ENCODE peak calls at places on chromosomes 3 and 15, in nine cellular contexts. One of them, this sample, is unnamed. For H3K4me1, the result is how much of the 10 kb centered on the place peaks cover.

GRCh38 chr3:90261481-90262433 is 1154.3 kb downstream of the EPHA3 start:
- DNase-seq in transverse colon: no peak
- DNase-seq in tibial artery: no peak
- DNase-seq in effector memory CD4-positive, alpha-beta T cell: no peak
- DNase-seq in body of pancreas: no peak
- DNase-seq in heart left ventricle: peak
- DNase-seq in thoracic aorta: no peak
- DNase-seq in right cardiac atrium: no peak
- DNase-seq in CD4-positive, alpha-beta memory T cell: no peak
- DNase-seq in this sample: no peak

GRCh38 chr3:128845695-128846491 is 33.5 kb upstream of the ACAD9 start:
- DNase-seq in transverse colon: peak
- DNase-seq in tibial artery: peak
- DNase-seq in effector memory CD4-positive, alpha-beta T cell: peak
- DNase-seq in body of pancreas: peak
- DNase-seq in heart left ventricle: peak
- DNase-seq in thoracic aorta: peak
- DNase-seq in right cardiac atrium: peak
- DNase-seq in CD4-positive, alpha-beta memory T cell: peak
- DNase-seq in this sample: peak

GRCh38 chr3:101292027-101292426 is 28.3 kb downstream of the IMPG2 start:
- DNase-seq in transverse colon: no peak
- DNase-seq in tibial artery: no peak
- DNase-seq in effector memory CD4-positive, alpha-beta T cell: no peak
- DNase-seq in body of pancreas: no peak
- DNase-seq in heart left ventricle: no peak
- DNase-seq in thoracic aorta: no peak
- DNase-seq in right cardiac atrium: no peak
- DNase-seq in CD4-positive, alpha-beta memory T cell: no peak
- DNase-seq in this sample: no peak

GRCh38 chr15:70375006-70375409 is 277.3 kb upstream of the TLE3 start:
- DNase-seq in transverse colon: no peak
- DNase-seq in tibial artery: no peak
- DNase-seq in effector memory CD4-positive, alpha-beta T cell: no peak
- DNase-seq in body of pancreas: no peak
- DNase-seq in heart left ventricle: no peak
- DNase-seq in thoracic aorta: peak
- DNase-seq in right cardiac atrium: peak
- DNase-seq in CD4-positive, alpha-beta memory T cell: no peak
- DNase-seq in this sample: no peak

GRCh38 chr3:141452045-141452444 is 34.8 kb upstream of the RASA2 start:
- DNase-seq in transverse colon: no peak
- DNase-seq in tibial artery: no peak
- DNase-seq in effector memory CD4-positive, alpha-beta T cell: no peak
- DNase-seq in body of pancreas: no peak
- DNase-seq in heart left ventricle: no peak
- DNase-seq in thoracic aorta: no peak
- DNase-seq in right cardiac atrium: no peak
- DNase-seq in CD4-positive, alpha-beta memory T cell: peak
- DNase-seq in this sample: no peak

GRCh38 chr15:87628311-87628710 is 628.2 kb downstream of the NTRK3 start:
- DNase-seq in transverse colon: no peak
- DNase-seq in tibial artery: no peak
- DNase-seq in effector memory CD4-positive, alpha-beta T cell: no peak
- DNase-seq in body of pancreas: no peak
- DNase-seq in heart left ventricle: no peak
- DNase-seq in thoracic aorta: no peak
- DNase-seq in right cardiac atrium: no peak
- DNase-seq in CD4-positive, alpha-beta memory T cell: no peak
- DNase-seq in this sample: no peak

GRCh38 chr3:47022540-47023161 is 43.2 kb downstream of the NBEAL2 start:
- DNase-seq in transverse colon: peak
- DNase-seq in tibial artery: no peak
- DNase-seq in effector memory CD4-positive, alpha-beta T cell: no peak
- DNase-seq in body of pancreas: peak
- DNase-seq in heart left ventricle: no peak
- DNase-seq in thoracic aorta: no peak
- DNase-seq in right cardiac atrium: peak
- DNase-seq in CD4-positive, alpha-beta memory T cell: no peak
- DNase-seq in this sample: no peak

GRCh38 chr15:90340345-90340744 is 11.7 kb upstream of the ZNF774 start:
- DNase-seq in transverse colon: peak
- DNase-seq in tibial artery: no peak
- DNase-seq in effector memory CD4-positive, alpha-beta T cell: no peak
- DNase-seq in body of pancreas: peak
- DNase-seq in heart left ventricle: no peak
- DNase-seq in thoracic aorta: no peak
- DNase-seq in right cardiac atrium: no peak
- DNase-seq in CD4-positive, alpha-beta memory T cell: no peak
- DNase-seq in this sample: no peak

GRCh38 chr3:127448161-127448561 is 142.4 kb downstream of the TPRA1 start:
- DNase-seq in transverse colon: no peak
- DNase-seq in tibial artery: peak
- DNase-seq in effector memory CD4-positive, alpha-beta T cell: no peak
- DNase-seq in body of pancreas: peak
- DNase-seq in heart left ventricle: no peak
- DNase-seq in thoracic aorta: no peak
- DNase-seq in right cardiac atrium: no peak
- DNase-seq in CD4-positive, alpha-beta memory T cell: no peak
- DNase-seq in this sample: no peak

GRCh38 chr3:42179110-42179725 is 86.8 kb downstream of the CCK start:
- DNase-seq in transverse colon: peak
- DNase-seq in tibial artery: peak
- DNase-seq in effector memory CD4-positive, alpha-beta T cell: no peak
- DNase-seq in body of pancreas: no peak
- DNase-seq in heart left ventricle: no peak
- DNase-seq in thoracic aorta: peak
- DNase-seq in right cardiac atrium: no peak
- DNase-seq in CD4-positive, alpha-beta memory T cell: no peak
- DNase-seq in this sample: no peak

GRCh38 chr3:14410501-14411165 is 8.2 kb downstream of the SLC6A6 start:
- DNase-seq in transverse colon: peak
- DNase-seq in tibial artery: peak
- DNase-seq in effector memory CD4-positive, alpha-beta T cell: no peak
- DNase-seq in body of pancreas: no peak
- DNase-seq in heart left ventricle: no peak
- DNase-seq in thoracic aorta: no peak
- DNase-seq in right cardiac atrium: no peak
- DNase-seq in CD4-positive, alpha-beta memory T cell: no peak
- DNase-seq in this sample: peak

GRCh38 chr3:18124501-18124900 is 300.6 kb downstream of the SATB1 start:
- DNase-seq in transverse colon: no peak
- DNase-seq in tibial artery: no peak
- DNase-seq in effector memory CD4-positive, alpha-beta T cell: no peak
- DNase-seq in body of pancreas: no peak
- DNase-seq in heart left ventricle: no peak
- DNase-seq in thoracic aorta: no peak
- DNase-seq in right cardiac atrium: no peak
- DNase-seq in CD4-positive, alpha-beta memory T cell: no peak
- DNase-seq in this sample: no peak

GRCh38 chr3:112353365-112353764 is 20.4 kb downstream of the CD200 start:
- DNase-seq in transverse colon: no peak
- DNase-seq in tibial artery: no peak
- DNase-seq in effector memory CD4-positive, alpha-beta T cell: no peak
- DNase-seq in body of pancreas: no peak
- DNase-seq in heart left ventricle: no peak
- DNase-seq in thoracic aorta: no peak
- DNase-seq in right cardiac atrium: no peak
- DNase-seq in CD4-positive, alpha-beta memory T cell: no peak
- DNase-seq in this sample: no peak
- H3K4me1 ChIP-seq in transverse colon: under half
- H3K4me1 ChIP-seq in tibial artery: under half
- H3K4me1 ChIP-seq in effector memory CD4-positive, alpha-beta T cell: under half
- H3K4me1 ChIP-seq in body of pancreas: under half
- H3K4me1 ChIP-seq in heart left ventricle: under half
- H3K4me1 ChIP-seq in thoracic aorta: under half
- H3K4me1 ChIP-seq in right cardiac atrium: under half
- H3K4me1 ChIP-seq in CD4-positive, alpha-beta memory T cell: under half
- H3K4me1 ChIP-seq in this sample: under half

GRCh38 chr3:9420850-9421549 is 23.6 kb downstream of the SETD5 start:
- DNase-seq in transverse colon: no peak
- DNase-seq in tibial artery: no peak
- DNase-seq in effector memory CD4-positive, alpha-beta T cell: no peak
- DNase-seq in body of pancreas: no peak
- DNase-seq in heart left ventricle: no peak
- DNase-seq in thoracic aorta: no peak
- DNase-seq in right cardiac atrium: no peak
- DNase-seq in CD4-positive, alpha-beta memory T cell: no peak
- DNase-seq in this sample: no peak
- H3K4me1 ChIP-seq in transverse colon: under half
- H3K4me1 ChIP-seq in tibial artery: under half
- H3K4me1 ChIP-seq in effector memory CD4-positive, alpha-beta T cell: under half
- H3K4me1 ChIP-seq in body of pancreas: under half
- H3K4me1 ChIP-seq in heart left ventricle: half or more
- H3K4me1 ChIP-seq in thoracic aorta: under half
- H3K4me1 ChIP-seq in right cardiac atrium: under half
- H3K4me1 ChIP-seq in CD4-positive, alpha-beta memory T cell: under half
- H3K4me1 ChIP-seq in this sample: half or more

DNA sequence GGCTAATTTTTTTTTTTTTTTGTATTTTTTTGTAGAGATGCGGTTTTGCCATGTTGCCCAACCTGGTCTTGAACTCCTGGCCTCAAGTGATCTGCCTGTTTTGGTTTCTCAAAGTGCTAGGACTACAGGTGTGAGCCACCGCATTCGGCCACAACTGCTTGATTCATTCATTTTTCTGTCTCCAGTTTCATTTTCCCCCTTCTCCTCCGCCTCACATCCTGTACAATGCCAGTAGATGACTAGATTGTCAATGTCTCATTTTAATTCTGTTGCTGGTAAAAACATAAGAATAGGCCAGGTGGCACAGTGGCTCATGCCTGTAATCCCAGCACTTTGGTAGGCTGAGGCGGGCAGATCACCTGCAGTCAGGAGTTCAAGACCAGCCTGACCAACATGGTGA is 12.0 kb upstream of the ZNF592 start:
- DNase-seq in transverse colon: peak
- DNase-seq in tibial artery: no peak
- DNase-seq in effector memory CD4-positive, alpha-beta T cell: peak
- DNase-seq in body of pancreas: no peak
- DNase-seq in heart left ventricle: no peak
- DNase-seq in thoracic aorta: no peak
- DNase-seq in right cardiac atrium: no peak
- DNase-seq in CD4-positive, alpha-beta memory T cell: peak
- DNase-seq in this sample: no peak
- H3K4me1 ChIP-seq in transverse colon: under half
- H3K4me1 ChIP-seq in tibial artery: under half
- H3K4me1 ChIP-seq in effector memory CD4-positive, alpha-beta T cell: under half
- H3K4me1 ChIP-seq in body of pancreas: under half
- H3K4me1 ChIP-seq in heart left ventricle: under half
- H3K4me1 ChIP-seq in thoracic aorta: under half
- H3K4me1 ChIP-seq in right cardiac atrium: under half
- H3K4me1 ChIP-seq in CD4-positive, alpha-beta memory T cell: half or more
- H3K4me1 ChIP-seq in this sample: under half

GRCh38 chr15:73599934-73600333 is 33.3 kb downstream of the NPTN start:
- DNase-seq in transverse colon: no peak
- DNase-seq in tibial artery: no peak
- DNase-seq in effector memory CD4-positive, alpha-beta T cell: no peak
- DNase-seq in body of pancreas: no peak
- DNase-seq in heart left ventricle: no peak
- DNase-seq in thoracic aorta: no peak
- DNase-seq in right cardiac atrium: no peak
- DNase-seq in CD4-positive, alpha-beta memory T cell: no peak
- DNase-seq in this sample: no peak

GRCh38 chr15:73600413-73601050 is 32.7 kb downstream of the NPTN start:
- DNase-seq in transverse colon: no peak
- DNase-seq in tibial artery: no peak
- DNase-seq in effector memory CD4-positive, alpha-beta T cell: no peak
- DNase-seq in body of pancreas: no peak
- DNase-seq in heart left ventricle: no peak
- DNase-seq in thoracic aorta: no peak
- DNase-seq in right cardiac atrium: no peak
- DNase-seq in CD4-positive, alpha-beta memory T cell: no peak
- DNase-seq in this sample: no peak

GRCh38 chr15:73596214-73596613 is 37.0 kb downstream of the NPTN start:
- DNase-seq in transverse colon: no peak
- DNase-seq in tibial artery: no peak
- DNase-seq in effector memory CD4-positive, alpha-beta T cell: no peak
- DNase-seq in body of pancreas: no peak
- DNase-seq in heart left ventricle: no peak
- DNase-seq in thoracic aorta: no peak
- DNase-seq in right cardiac atrium: no peak
- DNase-seq in CD4-positive, alpha-beta memory T cell: no peak
- DNase-seq in this sample: no peak

GRCh38 chr15:73597036-73597638 is 36.1 kb downstream of the NPTN start:
- DNase-seq in transverse colon: no peak
- DNase-seq in tibial artery: no peak
- DNase-seq in effector memory CD4-positive, alpha-beta T cell: no peak
- DNase-seq in body of pancreas: no peak
- DNase-seq in heart left ventricle: no peak
- DNase-seq in thoracic aorta: no peak
- DNase-seq in right cardiac atrium: no peak
- DNase-seq in CD4-positive, alpha-beta memory T cell: no peak
- DNase-seq in this sample: no peak

GRCh38 chr15:73598540-73599195 is 34.5 kb downstream of the NPTN start:
- DNase-seq in transverse colon: no peak
- DNase-seq in tibial artery: no peak
- DNase-seq in effector memory CD4-positive, alpha-beta T cell: no peak
- DNase-seq in body of pancreas: no peak
- DNase-seq in heart left ventricle: no peak
- DNase-seq in thoracic aorta: no peak
- DNase-seq in right cardiac atrium: peak
- DNase-seq in CD4-positive, alpha-beta memory T cell: no peak
- DNase-seq in this sample: no peak
- H3K4me1 ChIP-seq in transverse colon: half or more
- H3K4me1 ChIP-seq in tibial artery: half or more
- H3K4me1 ChIP-seq in effector memory CD4-positive, alpha-beta T cell: under half
- H3K4me1 ChIP-seq in body of pancreas: half or more
- H3K4me1 ChIP-seq in heart left ventricle: half or more
- H3K4me1 ChIP-seq in thoracic aorta: half or more
- H3K4me1 ChIP-seq in right cardiac atrium: under half
- H3K4me1 ChIP-seq in CD4-positive, alpha-beta memory T cell: under half
- H3K4me1 ChIP-seq in this sample: half or more

DNA sequence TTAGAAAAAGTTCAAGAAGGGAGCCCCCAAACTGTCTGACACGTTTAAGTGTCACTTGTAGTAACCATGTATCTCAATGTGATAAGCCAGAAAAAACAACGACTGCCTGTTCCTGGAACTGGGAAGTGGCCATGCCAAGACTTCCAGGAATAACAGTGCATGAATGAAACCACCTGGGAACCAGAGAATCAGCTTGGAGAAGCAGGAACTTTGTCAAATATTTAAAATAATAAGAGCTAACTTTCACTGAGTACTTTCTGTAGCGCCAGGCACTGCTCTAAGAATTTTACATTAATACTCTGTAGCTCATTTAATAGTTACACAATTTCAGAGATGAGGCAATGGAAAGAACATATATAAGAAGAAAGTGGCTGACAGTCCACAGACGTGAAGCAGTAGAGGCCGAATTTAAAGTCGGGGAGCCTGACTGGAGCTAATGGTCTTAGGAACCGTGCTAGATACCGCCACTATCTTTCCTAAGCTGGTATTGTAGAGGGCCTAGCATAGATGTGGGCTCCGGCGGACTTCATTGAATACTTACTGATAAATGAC is 870 bp downstream of the PLSCR1 start:
- DNase-seq in transverse colon: no peak
- DNase-seq in tibial artery: peak
- DNase-seq in effector memory CD4-positive, alpha-beta T cell: no peak
- DNase-seq in body of pancreas: peak
- DNase-seq in heart left ventricle: peak
- DNase-seq in thoracic aorta: no peak
- DNase-seq in right cardiac atrium: peak
- DNase-seq in CD4-positive, alpha-beta memory T cell: no peak
- DNase-seq in this sample: no peak
- H3K4me1 ChIP-seq in transverse colon: under half
- H3K4me1 ChIP-seq in tibial artery: under half
- H3K4me1 ChIP-seq in effector memory CD4-positive, alpha-beta T cell: under half
- H3K4me1 ChIP-seq in body of pancreas: under half
- H3K4me1 ChIP-seq in heart left ventricle: under half
- H3K4me1 ChIP-seq in thoracic aorta: under half
- H3K4me1 ChIP-seq in right cardiac atrium: under half
- H3K4me1 ChIP-seq in CD4-positive, alpha-beta memory T cell: under half
- H3K4me1 ChIP-seq in this sample: under half

GRCh38 chr3:124879395-124879723 is 7.8 kb downstream of the ITGB5 start:
- DNase-seq in transverse colon: no peak
- DNase-seq in tibial artery: no peak
- DNase-seq in effector memory CD4-positive, alpha-beta T cell: no peak
- DNase-seq in body of pancreas: no peak
- DNase-seq in heart left ventricle: no peak
- DNase-seq in thoracic aorta: no peak
- DNase-seq in right cardiac atrium: no peak
- DNase-seq in CD4-positive, alpha-beta memory T cell: no peak
- DNase-seq in this sample: no peak
- H3K4me1 ChIP-seq in transverse colon: under half
- H3K4me1 ChIP-seq in tibial artery: half or more
- H3K4me1 ChIP-seq in effector memory CD4-positive, alpha-beta T cell: under half
- H3K4me1 ChIP-seq in body of pancreas: under half
- H3K4me1 ChIP-seq in heart left ventricle: half or more
- H3K4me1 ChIP-seq in thoracic aorta: half or more
- H3K4me1 ChIP-seq in right cardiac atrium: under half
- H3K4me1 ChIP-seq in CD4-positive, alpha-beta memory T cell: under half
- H3K4me1 ChIP-seq in this sample: under half